ENCODE peak calls at places on chromosomes 4 and X, in nine cellular contexts. T is stomach, B is right atrium auricular region, C is lung, D is endothelial cell of umbilical vein, U is H1, H is Peyer's patch, M is heart left ventricle, Z is OCI-LY7. Q is an unnamed sample.

GRCh38 chr4:97185233-97185632 is 958.0 kb downstream of the STPG2 start:
- DNase-seq in T (no peak), B (no peak), C (no peak), D (no peak), U (no peak), H (no peak), M (no peak), Z (no peak), Q (no peak)

GRCh38 chr4:177214935-177215334 is 94.7 kb upstream of the NEIL3 start:
- DNase-seq in T (no peak), B (no peak), C (no peak), D (no peak), U (no peak), H (no peak), M (no peak), Z (no peak), Q (no peak)

GRCh38 chr4:78058591-78059523 is 1.7 kb downstream of the FRAS1 start:
- DNase-seq in T (peak; percentile 51), B (no peak), C (peak; percentile 44), D (peak; percentile 33), U (peak; percentile 80), H (peak; percentile 65), M (peak; percentile 65), Z (peak; percentile 7), Q (no peak)

GRCh38 chrX:44012484-44013096 is 39.4 kb upstream of the NDP start:
- DNase-seq in T (peak; percentile 29), B (no peak), C (peak; percentile 39), D (peak; percentile 69), U (no peak), H (no peak), M (peak; percentile 39), Z (no peak), Q (no peak)

GRCh38 chr4:177012918-177013545 is 220.3 kb upstream of the VEGFC start:
- DNase-seq in T (no peak), B (no peak), C (no peak), D (no peak), U (no peak), H (no peak), M (no peak), Z (no peak), Q (no peak)

GRCh38 chrX:150683536-150684146 is 9.6 kb upstream of the MTMR1 start:
- DNase-seq in T (no peak), B (no peak), C (no peak), D (peak; percentile 31), U (no peak), H (no peak), M (no peak), Z (peak; percentile 62), Q (no peak)

GRCh38 chr4:3672465-3672831 is 93.7 kb upstream of the ADRA2C start:
- DNase-seq in T (no peak), B (no peak), C (no peak), D (no peak), U (no peak), H (no peak), M (peak; percentile 28), Z (no peak), Q (no peak)

GRCh38 chrX:19885732-19886131 is 1.7 kb downstream of the SH3KBP1 start:
- DNase-seq in T (no peak), B (no peak), C (no peak), D (no peak), U (no peak), H (no peak), M (no peak), Z (no peak), Q (no peak)

GRCh38 chr4:122992111-122992510 is 69.7 kb upstream of the NUDT6 start:
- DNase-seq in T (no peak), B (no peak), C (no peak), D (peak; percentile 85), U (no peak), H (no peak), M (no peak), Z (no peak), Q (no peak)

GRCh38 chrX:56343231-56343630 is 111.1 kb downstream of the KLF8 start:
- DNase-seq in T (no peak), B (no peak), C (no peak), D (no peak), U (no peak), H (no peak), M (no peak), Z (no peak), Q (no peak)

GRCh38 chrX:24423960-24424359 is 41.1 kb upstream of the PDK3 start:
- DNase-seq in T (no peak), B (no peak), C (no peak), D (no peak), U (no peak), H (no peak), M (no peak), Z (no peak), Q (no peak)

GRCh38 chr4:3461515-3462291 is 1.4 kb upstream of the DOK7 start:
- DNase-seq in T (peak; percentile 96), B (no peak), C (peak; percentile 68), D (peak; percentile 12), U (no peak), H (peak; percentile 67), M (peak; percentile 87), Z (no peak), Q (no peak)

GRCh38 chr4:152480356-152480755 is 55.5 kb downstream of the FBXW7 start:
- DNase-seq in T (no peak), B (no peak), C (no peak), D (no peak), U (no peak), H (no peak), M (no peak), Z (no peak), Q (no peak)

GRCh38 chr4:14726441-14727405 is 275.6 kb upstream of the CPEB2 start:
- DNase-seq in T (peak; percentile 59), B (no peak), C (no peak), D (no peak), U (no peak), H (no peak), M (no peak), Z (no peak), Q (no peak)
- H3K4me3 ChIP-seq in T (no peak overlapping the region), B (no peak overlapping the region), C (no peak overlapping the region), D (no peak overlapping the region), U (no peak overlapping the region), H (no peak overlapping the region), M (no peak overlapping the region), Z (no peak overlapping the region), Q (no peak overlapping the region)

DNA sequence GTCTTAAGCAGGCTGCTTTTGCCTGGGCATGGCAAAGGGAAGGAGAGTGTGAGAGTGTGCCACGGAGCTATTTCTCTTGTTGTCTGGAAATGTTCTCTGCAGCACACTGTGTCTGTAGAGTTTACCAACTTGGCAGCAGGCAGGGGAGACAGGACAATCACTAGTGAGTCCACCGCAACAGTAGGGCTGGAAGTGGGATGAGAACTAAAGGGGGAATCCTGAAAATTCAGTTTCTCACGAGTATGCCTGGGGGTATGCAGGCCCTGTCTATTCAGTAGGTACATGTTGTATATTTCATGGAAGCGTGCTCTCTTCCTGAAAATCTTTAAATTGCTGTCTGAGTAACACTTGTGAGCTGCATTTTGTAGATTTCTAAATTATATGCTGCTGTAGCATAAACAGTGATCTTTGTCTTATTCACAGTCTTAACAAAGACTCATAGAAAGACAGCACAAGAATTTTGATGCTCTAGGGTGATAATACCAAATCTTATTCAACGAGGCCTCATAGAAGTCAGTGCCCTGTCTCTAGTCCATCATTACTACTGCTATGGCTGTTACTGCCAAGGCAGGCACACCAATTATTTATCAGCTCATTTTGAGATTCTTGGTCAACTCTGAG is 200.4 kb upstream of the LEF1 start:
- DNase-seq in T (no peak), B (no peak), C (no peak), D (no peak), U (no peak), H (no peak), M (no peak), Z (no peak), Q (peak; percentile 66)
- TF ChIP-seq CTCF in T (no peak), B (no peak), C (no peak), D (no peak), U (no peak), H (no peak), M (no peak), Z (no peak), Q (no peak)

DNA sequence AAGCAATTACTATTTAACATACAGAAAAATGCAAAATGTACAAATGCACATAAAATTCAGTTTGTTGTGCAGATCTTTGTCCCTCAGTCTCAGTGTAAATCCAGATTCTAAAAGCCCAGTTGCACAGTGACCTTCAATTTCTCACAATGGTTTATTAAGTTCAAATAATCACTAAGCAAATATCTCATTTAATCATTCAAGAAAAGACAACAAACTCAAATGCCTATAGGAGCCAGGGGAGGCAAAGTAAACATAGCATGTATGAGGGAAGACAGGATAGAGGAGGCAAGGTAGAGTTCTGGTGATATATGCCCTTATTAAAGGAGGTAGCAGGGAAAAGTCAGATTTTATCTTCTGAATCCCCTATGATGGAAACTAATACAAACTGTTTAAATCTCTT is 82.8 kb downstream of the PPP3CA start:
- DNase-seq in T (no peak), B (no peak), C (no peak), D (no peak), U (no peak), H (no peak), M (no peak), Z (no peak), Q (no peak)
- H3K4me1 ChIP-seq in T (peaks cover 82% of the 10 kb centered on the region), B (peaks cover 6% of the 10 kb centered on the region), C (peaks cover 4% of the 10 kb centered on the region), D (peaks cover 19% of the 10 kb centered on the region), U (no peaks in the 10 kb centered on the region), H (no peaks in the 10 kb centered on the region), M (peaks cover 9% of the 10 kb centered on the region), Z (peaks cover 9% of the 10 kb centered on the region), Q (peaks cover 24% of the 10 kb centered on the region)

GRCh38 chr4:87118826-87119225 is 101.6 kb downstream of the KLHL8 start:
- DNase-seq in T (no peak), B (no peak), C (no peak), D (peak; percentile 56), U (no peak), H (no peak), M (no peak), Z (peak; percentile 9), Q (no peak)

GRCh38 chr4:87117730-87118075 is 102.7 kb downstream of the KLHL8 start:
- DNase-seq in T (no peak), B (no peak), C (no peak), D (no peak), U (no peak), H (no peak), M (no peak), Z (no peak), Q (no peak)

GRCh38 chr4:87118421-87118820 is 102.0 kb downstream of the KLHL8 start:
- DNase-seq in T (no peak), B (no peak), C (no peak), D (no peak), U (no peak), H (no peak), M (no peak), Z (no peak), Q (no peak)

GRCh38 chr4:87116230-87116629 is 104.2 kb downstream of the KLHL8 start:
- DNase-seq in T (no peak), B (no peak), C (no peak), D (no peak), U (no peak), H (no peak), M (no peak), Z (no peak), Q (no peak)

GRCh38 chr4:87117051-87117729 is 103.2 kb downstream of the KLHL8 start:
- DNase-seq in T (no peak), B (no peak), C (no peak), D (no peak), U (no peak), H (no peak), M (no peak), Z (no peak), Q (no peak)
- H3K4me3 ChIP-seq in T (no peak overlapping the region), B (no peak overlapping the region), C (no peak overlapping the region), D (no peak overlapping the region), U (no peak overlapping the region), H (no peak overlapping the region), M (no peak overlapping the region), Z (no peak overlapping the region), Q (no peak overlapping the region)

Q was measured in esophagus muscularis mucosa.